ENCODE peak calls at places on chromosome 17, in six cellular contexts. D, J, Q, A, C and I are unnamed samples.

GRCh38 chr17:68248886-68249872 is 1.3 kb downstream of the AMZ2 start:
- DNase-seq in D (no peak), J (no peak), Q (peak; percentile 54), A (no peak), C (no peak), I (no peak)

GRCh38 chr17:18122991-18123753 is 14.6 kb downstream of the MYO15A start:
- DNase-seq in D (no peak), J (no peak), Q (no peak), A (peak; percentile 80), C (no peak), I (no peak)

GRCh38 chr17:77322534-77323412 is 182.0 kb downstream of the SEC14L1 start:
- DNase-seq in D (peak; percentile 23), J (peak; percentile 99), Q (peak; percentile 46), A (peak; percentile 70), C (no peak), I (peak; percentile 100)

GRCh38 chr17:28270055-28270454 is 48.9 kb upstream of the TMEM97 start:
- DNase-seq in D (no peak), J (no peak), Q (no peak), A (no peak), C (no peak), I (no peak)

GRCh38 chr17:918102-918740 is 61.4 kb downstream of the NXN start:
- DNase-seq in D (no peak), J (no peak), Q (no peak), A (no peak), C (no peak), I (no peak)

GRCh38 chr17:17506181-17506741 is 10.1 kb upstream of the RASD1 start:
- DNase-seq in D (no peak), J (no peak), Q (no peak), A (no peak), C (no peak), I (no peak)

GRCh38 chr17:20086416-20087074 is 77.4 kb downstream of the SPECC1 start:
- DNase-seq in D (no peak), J (no peak), Q (no peak), A (no peak), C (no peak), I (no peak)

GRCh38 chr17:64783556-64784352 is 121.6 kb upstream of the SMURF2 start:
- DNase-seq in D (no peak), J (no peak), Q (no peak), A (peak; percentile 23), C (no peak), I (no peak)

GRCh38 chr17:67712375-67712774 is 5.4 kb upstream of the NOL11 start:
- DNase-seq in D (no peak), J (no peak), Q (no peak), A (no peak), C (no peak), I (no peak)

GRCh38 chr17:37770631-37771518 is 26.0 kb upstream of the HNF1B start:
- DNase-seq in D (peak; percentile 73), J (no peak), Q (no peak), A (peak; percentile 66), C (no peak), I (peak; percentile 58)

GRCh38 chr17:44688675-44689491 is 693 bp downstream of the CCDC43 start:
- DNase-seq in D (no peak), J (no peak), Q (no peak), A (peak; percentile 76), C (no peak), I (no peak)